ENCODE peak calls at places on chromosome 22, in seven cellular contexts. Z is esophagus muscularis mucosa, K is DND-41, N is astrocyte of the cerebellum, A is SK-N-SH, B is epithelial cell of esophagus, D is IMR-90. J is an unnamed sample.

GRCh38 chr22:32733196-32733595 is 68.3 kb upstream of the TIMP3 start:
- DNase-seq in Z (no peak), B (no peak), D (no peak), N (no peak), K (no peak), A (no peak), J (no peak)

GRCh38 chr22:19357270-19358105 is 66.0 kb upstream of the CLTCL1 start:
- DNase-seq in A (no peak), B (no peak), N (no peak), D (peak), K (no peak), Z (no peak), J (peak)

GRCh38 chr22:24137595-24137994 is 43.7 kb upstream of the SUSD2 start:
- DNase-seq in K (no peak), B (no peak), N (no peak), D (peak), Z (no peak), A (no peak), J (peak)

GRCh38 chr22:32696089-32696488 is 105.4 kb upstream of the TIMP3 start:
- DNase-seq in B (no peak), N (no peak), D (no peak), K (no peak), Z (no peak), A (no peak), J (peak)

GRCh38 chr22:32533265-32534068 is 58.9 kb downstream of the FBXO7 start:
- DNase-seq in N (no peak), K (no peak), D (peak), A (no peak), B (no peak), Z (no peak), J (peak)

GRCh38 chr22:37397246-37397645 is 30.0 kb downstream of the ELFN2 start:
- DNase-seq in A (peak), B (no peak), D (no peak), N (no peak), Z (no peak), K (no peak), J (no peak)

GRCh38 chr22:35045451-35045850 is 20.5 kb upstream of the ISX start:
- DNase-seq in K (no peak), A (no peak), D (no peak), Z (no peak), B (no peak), N (no peak), J (no peak)

GRCh38 chr22:40415531-40416266 is 45.3 kb downstream of the SGSM3 start:
- DNase-seq in B (no peak), K (no peak), N (no peak), D (peak), Z (no peak), A (no peak), J (no peak)

GRCh38 chr22:24091551-24092420 is 80.7 kb downstream of the CABIN1 start:
- DNase-seq in Z (no peak), A (no peak), K (no peak), D (no peak), B (no peak), N (no peak), J (no peak)

GRCh38 chr22:43399980-43400358 is 11.8 kb upstream of the MPPED1 start:
- DNase-seq in B (no peak), N (no peak), Z (no peak), D (no peak), A (no peak), K (no peak), J (no peak)

GRCh38 chr22:32465661-32466060 is 1.4 kb upstream of the BPIFC start:
- DNase-seq in N (no peak), A (no peak), Z (no peak), B (no peak), D (no peak), K (no peak), J (no peak)

DNA sequence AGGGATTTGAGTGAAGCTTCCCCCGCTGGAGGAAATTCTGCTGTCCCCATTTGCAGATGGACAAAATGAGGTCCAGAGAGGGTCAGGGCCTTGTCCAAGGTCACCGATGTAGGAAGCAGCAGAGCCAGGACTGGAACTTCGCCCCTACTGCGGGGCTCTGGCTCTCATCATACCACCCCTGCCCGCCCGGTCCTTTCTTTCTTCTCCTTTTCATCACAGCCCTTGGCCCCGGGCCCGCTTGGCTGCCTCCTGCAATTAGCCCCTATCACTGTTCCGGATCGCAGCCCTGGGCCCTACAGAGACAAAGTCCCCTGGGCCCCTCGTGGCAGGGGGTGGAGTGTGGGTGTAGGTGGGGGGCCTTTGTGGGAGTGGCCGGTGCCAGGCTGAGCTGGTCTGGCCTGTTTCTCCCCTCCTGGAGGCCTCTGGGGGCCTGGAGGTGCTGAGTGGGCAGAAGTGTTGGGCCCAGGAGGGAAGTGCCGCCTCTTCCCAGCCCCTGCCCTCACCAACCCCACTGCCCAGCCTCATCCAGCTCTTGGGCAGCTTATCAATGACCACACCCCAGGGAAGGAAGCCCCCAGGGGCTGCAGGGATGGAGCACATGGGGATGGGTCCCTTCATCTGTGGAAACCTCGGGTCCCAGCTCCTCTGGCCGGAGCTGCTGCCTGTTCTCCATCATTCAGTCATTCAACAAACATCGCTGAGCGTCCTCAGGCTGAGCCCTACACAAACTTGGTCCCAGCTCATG is 3.4 kb downstream of the EMID1 start:
- DNase-seq in K (no peak), D (no peak), B (no peak), N (no peak), Z (no peak), A (peak), J (no peak)
- TF ChIP-seq CTCF in K (no peak), D (no peak), B (no peak), N (no peak), Z (no peak), A (no peak), J (no peak)

DNA sequence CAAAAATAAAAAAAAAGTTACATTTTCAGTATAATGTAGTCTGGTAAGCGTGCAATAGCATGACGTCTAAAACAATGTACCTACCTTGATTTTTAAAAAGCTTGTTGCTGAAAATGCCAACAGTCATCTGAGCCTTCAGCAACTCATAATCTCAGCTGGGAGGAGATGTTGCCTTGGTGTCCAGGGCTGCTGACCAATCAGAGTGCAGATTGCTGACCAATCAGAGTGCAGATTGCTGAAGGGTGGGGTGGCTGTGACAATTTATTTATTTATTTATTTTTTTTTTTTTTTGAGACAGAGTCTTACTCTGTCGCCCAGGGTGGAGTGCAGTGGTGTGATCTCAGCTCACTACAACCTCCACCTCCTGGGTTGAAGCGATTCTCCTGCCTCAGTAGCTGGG is 17.8 kb downstream of the ZBED4 start:
- DNase-seq in Z (no peak), A (no peak), N (no peak), K (no peak), D (no peak), B (no peak), J (peak)
- TF ChIP-seq CTCF in Z (no peak), A (no peak), N (no peak), K (no peak), D (no peak), B (no peak), J (no peak)

DNA sequence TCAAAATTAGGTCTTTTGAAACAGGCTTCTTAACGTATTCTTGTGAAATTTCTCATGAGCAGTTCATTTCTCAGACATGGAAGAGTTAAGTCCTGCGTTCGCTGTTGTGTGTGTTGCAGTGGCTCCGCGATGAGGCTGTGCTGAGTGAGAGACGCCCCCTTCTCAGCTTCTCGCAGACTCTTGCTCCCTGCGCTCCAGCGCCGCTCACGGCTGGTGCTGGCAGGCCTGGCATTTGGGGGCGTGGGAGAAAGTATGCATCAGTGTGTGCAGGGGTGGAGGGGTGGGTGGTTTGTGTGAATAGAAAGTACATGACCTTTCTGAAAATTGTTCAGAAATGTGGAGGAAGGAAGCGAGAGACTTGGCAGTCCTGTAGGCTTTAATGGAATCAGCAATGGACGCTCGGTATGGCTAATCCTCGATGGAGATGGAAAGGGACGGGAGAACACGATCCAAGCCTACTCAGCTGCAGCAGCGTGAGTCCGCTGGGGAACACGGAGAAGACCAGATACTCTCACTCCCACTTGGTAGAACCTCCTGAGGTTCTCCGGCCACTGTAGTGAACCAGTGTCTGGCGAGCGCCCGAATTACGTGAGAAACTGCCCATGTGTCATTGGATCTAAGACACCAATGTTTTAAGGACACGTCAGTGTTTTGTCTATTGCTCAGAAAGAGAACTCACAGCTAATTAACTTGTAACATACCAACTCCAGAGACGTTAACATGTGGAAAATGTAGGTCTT is 5.9 kb downstream of the TAB1 start:
- DNase-seq in Z (no peak), B (no peak), N (no peak), K (no peak), D (peak), A (no peak), J (peak)
- TF ChIP-seq CTCF in Z (no peak), B (no peak), N (peak), K (no peak), D (peak), A (no peak), J (peak)

GRCh38 chr22:41801886-41802285 is 1.4 kb downstream of the CCDC134 start:
- DNase-seq in B (no peak), D (no peak), N (no peak), Z (no peak), A (no peak), K (no peak), J (no peak)

GRCh38 chr22:41798736-41799135 is 1.7 kb upstream of the CCDC134 start:
- DNase-seq in B (no peak), K (no peak), D (no peak), A (no peak), N (no peak), Z (no peak), J (no peak)

GRCh38 chr22:41800348-41801146 is at the start of gene CCDC134:
- DNase-seq in D (peak), Z (peak), B (peak), N (peak), K (peak), A (peak), J (peak)

GRCh38 chr22:41801147-41801819 is 804 bp downstream of the CCDC134 start:
- DNase-seq in N (no peak), B (no peak), D (no peak), A (peak), Z (no peak), K (no peak), J (no peak)

DNA sequence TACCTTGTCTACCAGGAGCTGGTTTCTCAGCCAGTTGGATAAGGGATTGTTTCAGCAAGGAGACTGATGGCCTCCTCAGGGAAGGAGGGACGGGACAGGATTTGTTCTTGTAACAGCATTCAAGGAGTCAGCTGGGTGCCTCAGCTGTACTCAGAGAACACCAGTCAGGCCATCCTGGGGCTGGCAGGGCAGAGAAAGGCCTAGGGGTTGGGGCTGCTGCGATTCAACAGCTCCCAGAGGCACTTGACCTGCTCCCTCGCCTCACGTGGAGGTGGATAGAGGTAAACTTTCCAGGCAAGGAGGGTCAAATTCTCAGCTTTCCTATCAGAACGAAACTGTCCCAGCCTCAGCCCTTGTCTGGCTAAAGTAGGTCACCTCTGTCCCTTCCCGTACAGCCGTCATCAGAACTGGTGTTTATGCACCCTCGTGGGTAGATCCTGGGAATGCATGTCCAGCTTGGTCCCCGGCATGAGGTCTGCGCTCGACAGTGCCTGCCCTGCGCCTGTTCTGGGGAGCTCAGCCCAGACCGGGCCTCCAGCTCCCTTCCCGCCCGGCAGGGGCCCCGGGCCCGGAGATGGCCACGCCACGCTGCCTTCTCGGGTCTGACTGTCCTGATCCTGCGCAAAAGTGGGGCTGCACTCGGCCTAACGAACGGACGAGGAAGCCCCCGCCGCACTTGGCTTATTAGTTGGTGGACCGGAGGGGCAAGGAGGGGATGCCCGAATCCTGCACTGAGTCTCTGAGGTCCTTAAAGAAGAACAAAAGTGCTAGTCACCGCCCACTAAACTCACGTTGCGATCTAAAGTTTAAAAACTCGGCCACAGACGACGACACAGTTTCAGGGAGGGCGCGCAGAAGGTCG is 762 bp upstream of the CCDC134 start:
- DNase-seq in K (peak), N (peak), Z (no peak), D (no peak), A (peak), B (no peak), J (no peak)
- TF ChIP-seq CTCF in K (no peak), N (no peak), Z (no peak), D (no peak), A (no peak), B (no peak), J (no peak)

GRCh38 chr22:33758961-33759360 is 161.3 kb downstream of the LARGE1 start:
- DNase-seq in B (no peak), A (no peak), Z (no peak), D (no peak), N (no peak), K (no peak), J (no peak)

GRCh38 chr22:33757443-33758124 is 162.7 kb downstream of the LARGE1 start:
- DNase-seq in N (peak), K (no peak), Z (no peak), B (no peak), D (no peak), A (no peak), J (no peak)

GRCh38 chr22:33757041-33757440 is 163.2 kb downstream of the LARGE1 start:
- DNase-seq in Z (no peak), A (no peak), B (no peak), N (no peak), D (no peak), K (no peak), J (no peak)

GRCh38 chr22:33758125-33758483 is 162.2 kb downstream of the LARGE1 start:
- DNase-seq in K (no peak), A (no peak), B (no peak), Z (no peak), D (no peak), N (no peak), J (no peak)

GRCh38 chr22:33756508-33756949 is 163.7 kb downstream of the LARGE1 start:
- DNase-seq in Z (no peak), A (peak), K (no peak), N (no peak), D (no peak), B (no peak), J (no peak)
- TF ChIP-seq CTCF in Z (no peak), A (no peak), K (no peak), N (no peak), D (no peak), B (no peak), J (no peak)

GRCh38 chr22:26086359-26086758 is 82.9 kb upstream of the SEZ6L start:
- DNase-seq in B (no peak), Z (no peak), D (no peak), A (peak), N (no peak), K (no peak), J (no peak)
- TF ChIP-seq CTCF in B (no peak), Z (no peak), D (no peak), A (no peak), N (no peak), K (peak), J (no peak)

GRCh38 chr22:20567371-20567847 is 60.0 kb downstream of the MED15 start:
- DNase-seq in D (peak), Z (no peak), N (no peak), A (no peak), K (no peak), B (peak), J (peak)

GRCh38 chr22:20569059-20570058 is 61.9 kb downstream of the MED15 start:
- DNase-seq in Z (peak), B (peak), K (peak), D (peak), A (no peak), N (peak), J (peak)

GRCh38 chr22:20568502-20569058 is 61.2 kb downstream of the MED15 start:
- DNase-seq in B (no peak), N (no peak), K (no peak), A (no peak), D (no peak), Z (no peak), J (no peak)

GRCh38 chr22:20566420-20567260 is 59.2 kb downstream of the MED15 start:
- DNase-seq in N (peak), Z (no peak), K (peak), D (peak), A (no peak), B (peak), J (peak)

GRCh38 chr22:20567993-20568417 is 60.6 kb downstream of the MED15 start:
- DNase-seq in D (peak), B (peak), Z (no peak), N (no peak), K (no peak), A (no peak), J (peak)
- TF ChIP-seq CTCF in D (peak), B (peak), Z (no peak), N (peak), K (peak), A (peak), J (peak)

GRCh38 chr22:22521631-22522030 is 1.6 kb upstream of the ZNF280A start:
- DNase-seq in N (no peak), K (no peak), Z (no peak), A (no peak), D (no peak), B (no peak), J (no peak)

GRCh38 chr22:22516992-22517391 is 3.1 kb downstream of the ZNF280A start:
- DNase-seq in N (no peak), B (no peak), D (no peak), Z (no peak), K (no peak), A (no peak), J (no peak)

GRCh38 chr22:22520667-22521602 is 865 bp upstream of the ZNF280A start:
- DNase-seq in B (no peak), D (peak), Z (no peak), A (no peak), K (peak), N (no peak), J (no peak)

GRCh38 chr22:22519591-22519990 is 479 bp downstream of the ZNF280A start:
- DNase-seq in B (no peak), A (no peak), D (no peak), Z (no peak), N (no peak), K (no peak), J (no peak)

GRCh38 chr22:22520020-22520656 is at the start of gene ZNF280A:
- DNase-seq in B (no peak), K (no peak), A (no peak), D (no peak), Z (no peak), N (no peak), J (peak)
- TF ChIP-seq CTCF in B (peak), K (no peak), A (no peak), D (no peak), Z (no peak), N (no peak), J (peak)